ENCODE peak calls at places on chromosomes 1 and 21, in five cellular contexts. L is activated T-cell treated with anti-CD3 and anti-CD28 coated beads, Interleukin-2, amount 50 U/mL, for 72 hours; D is Right ventricle myocardium inferior; K is activated CD8-positive, alpha-beta T cell treated with anti-CD3 and anti-CD28 coated beads, Interleukin-2, amount 10 ng/mL, durations not matched to agents 7 days and 5 days; C is HCT116. T is an unnamed sample.

GRCh38 chr1:182102042-182102416 is 40.5 kb upstream of the ZNF648 start:
- ATAC-seq in L (no peak), D (no peak), K (no peak), C (no peak), T (no peak)

GRCh38 chr1:19483261-19483660 is 2.1 kb downstream of the CAPZB start:
- ATAC-seq in L (no peak), D (no peak), K (no peak), C (no peak), T (no peak)

GRCh38 chr1:11784256-11784992 is 21.3 kb downstream of the MTHFR start:
- ATAC-seq in L (peak), D (no peak), K (no peak), C (no peak), T (no peak)

GRCh38 chr1:48105167-48105566 is 108.0 kb upstream of the TRABD2B start:
- ATAC-seq in L (no peak), D (no peak), K (no peak), C (peak), T (no peak)

GRCh38 chr21:32463889-32464300 is 51.4 kb downstream of the EVA1C start:
- ATAC-seq in L (no peak), D (no peak), K (no peak), C (peak), T (no peak)

GRCh38 chr1:236736761-236737160 is 50.5 kb downstream of the ACTN2 start:
- ATAC-seq in L (no peak), D (no peak), K (no peak), C (no peak), T (no peak)

GRCh38 chr1:172255223-172255560 is 165.3 kb upstream of the C1orf105 start:
- ATAC-seq in L (peak), D (no peak), K (peak), C (peak), T (no peak)

GRCh38 chr21:23874271-23874670 is 1733.0 kb downstream of the MRPL39 start:
- ATAC-seq in L (no peak), D (no peak), K (no peak), C (no peak), T (no peak)

GRCh38 chr1:200096774-200097173 is 69.3 kb downstream of the NR5A2 start:
- ATAC-seq in L (no peak), D (no peak), K (no peak), C (no peak), T (no peak)

GRCh38 chr1:109304221-109304915 is 2.4 kb downstream of the MYBPHL start:
- ATAC-seq in L (no peak), D (peak), K (no peak), C (no peak), T (peak)

GRCh38 chr21:37045139-37045538 is 27.7 kb downstream of the PIGP start:
- ATAC-seq in L (no peak), D (no peak), K (peak), C (no peak), T (no peak)

GRCh38 chr1:204564835-204565234 is 48.6 kb downstream of the MDM4 start:
- ATAC-seq in L (peak), D (no peak), K (peak), C (no peak), T (no peak)

GRCh38 chr1:161531986-161532875 is 7.9 kb downstream of the HSPA6 start:
- ATAC-seq in L (no peak), D (no peak), K (no peak), C (no peak), T (no peak)

GRCh38 chr1:17669866-17670451 is 85.2 kb upstream of the ACTL8 start:
- ATAC-seq in L (no peak), D (peak), K (no peak), C (no peak), T (peak)

GRCh38 chr1:87279201-87279860 is 49.3 kb upstream of the LMO4 start:
- ATAC-seq in L (no peak), D (peak), K (no peak), C (no peak), T (peak)

GRCh38 chr1:1132928-1133750 is 17.2 kb upstream of the C1orf159 start:
- ATAC-seq in L (no peak), D (peak), K (no peak), C (no peak), T (no peak)

GRCh38 chr1:51313268-51313852 is 17.0 kb downstream of the TTC39A start:
- ATAC-seq in L (no peak), D (no peak), K (no peak), C (peak), T (no peak)

GRCh38 chr1:68013351-68013750 is 37.1 kb downstream of the DIRAS3 start:
- ATAC-seq in L (no peak), D (peak), K (no peak), C (no peak), T (no peak)

GRCh38 chr1:76219589-76219914 is 145.0 kb downstream of the ST6GALNAC3 start:
- ATAC-seq in L (peak), D (no peak), K (no peak), C (no peak), T (no peak)

GRCh38 chr21:33901421-33902288 is 13.9 kb downstream of the ATP5PO start:
- ATAC-seq in L (no peak), D (peak), K (peak), C (peak), T (peak)

GRCh38 chr21:43322805-43323204 is 104.1 kb downstream of the SIK1 start:
- ATAC-seq in L (no peak), D (no peak), K (no peak), C (no peak), T (no peak)

GRCh38 chr21:17900281-17900989 is 81.3 kb upstream of the C21orf91 start:
- ATAC-seq in L (no peak), D (no peak), K (no peak), C (peak), T (no peak)

GRCh38 chr21:24045775-24046215 is 1561.5 kb downstream of the MRPL39 start:
- ATAC-seq in L (no peak), D (peak), K (no peak), C (no peak), T (peak)

GRCh38 chr1:65948609-65949229 is 156.0 kb downstream of the PDE4B start:
- ATAC-seq in L (no peak), D (peak), K (no peak), C (peak), T (no peak)

GRCh38 chr1:97797403-97798183 is 123.2 kb downstream of the DPYD start:
- ATAC-seq in L (no peak), D (peak), K (no peak), C (no peak), T (no peak)

GRCh38 chr1:226034482-226034881 is 28.0 kb upstream of the H3-3A start:
- ATAC-seq in L (no peak), D (peak), K (no peak), C (no peak), T (peak)

GRCh38 chr1:38989979-38990378 is 1.1 kb upstream of the AKIRIN1 start:
- ATAC-seq in L (no peak), D (no peak), K (no peak), C (no peak), T (no peak)

GRCh38 chr1:36198641-36199040 is 25.6 kb upstream of the THRAP3 start:
- ATAC-seq in L (no peak), D (no peak), K (no peak), C (no peak), T (no peak)

GRCh38 chr1:212119397-212119837 is 83.9 kb downstream of the DTL start:
- ATAC-seq in L (peak), D (peak), K (no peak), C (no peak), T (no peak)

GRCh38 chr21:29477941-29478340 is 179.2 kb downstream of the BACH1 start:
- ATAC-seq in L (no peak), D (no peak), K (no peak), C (no peak), T (no peak)

T was measured in gastroesophageal sphincter.